ENCODE peak calls at places on chromosomes 11 and 22, in six cellular contexts. V is Peyer's patch, A is IMR-90, J is neural crest cell, N is endothelial cell of umbilical vein, B is astrocyte of the spinal cord. H is an unnamed sample.

GRCh38 chr11:94000641-94001040 is 20.5 kb upstream of the HEPHL1 start:
- DNase-seq in V (no peak), A (peak), N (no peak), B (no peak), J (no peak), H (no peak)

GRCh38 chr11:73324665-73325035 is 16.6 kb downstream of the ARHGEF17 start:
- DNase-seq in A (no peak), B (no peak), J (no peak), N (no peak), V (no peak), H (no peak)

GRCh38 chr22:44181912-44182590 is 1.3 kb downstream of the PARVG start:
- DNase-seq in J (no peak), V (no peak), N (no peak), B (no peak), A (no peak), H (no peak)

GRCh38 chr22:27317961-27318360 is 483.6 kb downstream of the MN1 start:
- DNase-seq in J (no peak), V (no peak), B (no peak), A (no peak), N (no peak), H (peak)

GRCh38 chr11:118610220-118610772 is 2.9 kb downstream of the PHLDB1 start:
- DNase-seq in A (no peak), J (no peak), N (peak), B (no peak), V (no peak), H (no peak)

GRCh38 chr22:47954107-47954506 is 1191.7 kb downstream of the TBC1D22A start:
- DNase-seq in V (no peak), B (no peak), A (no peak), N (no peak), J (no peak), H (no peak)

GRCh38 chr11:11491589-11491988 is 130.2 kb downstream of the GALNT18 start:
- DNase-seq in A (no peak), J (no peak), B (no peak), V (no peak), N (no peak), H (no peak)

GRCh38 chr22:44153705-44154104 is 27.0 kb upstream of the PARVG start:
- DNase-seq in B (no peak), A (no peak), J (no peak), V (no peak), N (no peak), H (no peak)

GRCh38 chr22:22943521-22944267 is 56.1 kb downstream of the IGLL5 start:
- DNase-seq in A (no peak), N (no peak), J (no peak), V (peak), B (no peak), H (no peak)

GRCh38 chr22:43488031-43488892 is 76.4 kb downstream of the MPPED1 start:
- DNase-seq in N (no peak), V (no peak), B (no peak), A (no peak), J (no peak), H (no peak)

GRCh38 chr11:498297-499181 is 8.5 kb downstream of the RNH1 start:
- DNase-seq in V (no peak), J (no peak), B (no peak), A (no peak), N (no peak), H (no peak)

GRCh38 chr22:29904020-29904419 is 21.0 kb downstream of the MTMR3 start:
- DNase-seq in B (no peak), J (no peak), V (no peak), A (no peak), N (no peak), H (no peak)

GRCh38 chr11:46414466-46414796 is 22.9 kb upstream of the CHRM4 start:
- DNase-seq in J (no peak), B (no peak), A (no peak), N (no peak), V (no peak), H (no peak)

GRCh38 chr11:30579776-30580175 is 6.4 kb downstream of the MPPED2 start:
- DNase-seq in N (no peak), A (no peak), V (no peak), B (no peak), J (no peak), H (no peak)

GRCh38 chr11:118373871-118374270 is 14.5 kb downstream of the UBE4A start:
- DNase-seq in N (no peak), J (no peak), V (no peak), A (no peak), B (no peak), H (no peak)

GRCh38 chr11:75790986-75791385 is 22.4 kb downstream of the DGAT2 start:
- DNase-seq in J (no peak), B (no peak), V (no peak), N (no peak), A (no peak), H (no peak)

GRCh38 chr11:119901657-119902577 is 172.9 kb upstream of the NECTIN1 start:
- DNase-seq in A (no peak), B (no peak), J (no peak), V (no peak), N (no peak), H (no peak)

GRCh38 chr11:90447651-90448050 is 224.8 kb upstream of the CHORDC1 start:
- DNase-seq in J (no peak), N (no peak), V (no peak), B (no peak), A (no peak), H (no peak)

GRCh38 chr11:14956111-14956510 is 16.0 kb downstream of the CALCA start:
- DNase-seq in B (no peak), N (no peak), V (no peak), A (no peak), J (no peak), H (no peak)

GRCh38 chr11:2675540-2675939 is 24.3 kb downstream of the KCNQ1OT1 start:
- DNase-seq in J (no peak), V (no peak), B (no peak), A (no peak), N (no peak), H (no peak)

GRCh38 chr11:47130541-47130940 is 46.1 kb downstream of the ARFGAP2 start:
- DNase-seq in B (no peak), A (no peak), V (no peak), N (no peak), J (no peak), H (no peak)

GRCh38 chr11:6900327-6900999 is 8.2 kb upstream of the OR2D2 start:
- DNase-seq in V (no peak), A (peak), J (no peak), N (no peak), B (no peak), H (no peak)
- TF ChIP-seq CTCF in V (peak), A (no peak), J (peak), N (no peak), B (no peak), H (no peak)

DNA sequence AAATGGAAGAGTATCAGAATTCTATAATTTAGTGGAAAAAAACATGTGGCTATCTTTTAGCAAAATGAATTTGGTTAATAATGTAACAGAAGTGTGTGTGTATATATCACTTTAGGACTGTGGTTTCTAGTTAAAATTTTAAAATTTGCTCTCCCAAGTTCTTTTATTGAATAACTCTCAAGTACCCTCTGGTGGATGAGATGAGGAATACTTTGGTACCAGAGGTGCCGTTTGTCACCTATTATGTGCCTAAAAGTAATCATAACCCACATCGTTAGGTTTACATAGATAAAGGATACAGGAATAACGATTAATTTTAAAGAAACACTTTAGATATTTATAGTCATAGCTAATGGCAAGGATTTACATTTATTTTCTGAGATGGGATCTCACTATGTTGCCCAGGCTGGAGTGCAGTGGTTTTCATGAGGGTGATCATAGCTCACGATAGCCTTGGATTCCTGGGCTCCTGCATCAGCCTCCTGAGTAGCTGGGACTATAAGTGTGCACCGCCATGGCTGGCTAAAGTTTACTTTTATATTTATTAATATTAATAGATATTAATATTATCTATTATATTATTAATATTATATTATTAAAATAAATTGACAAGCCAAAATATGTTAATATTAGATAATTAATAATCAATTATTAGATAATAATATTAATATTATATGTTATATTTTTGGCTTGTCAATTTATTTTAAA is 66.7 kb upstream of the CAPRIN1 start:
- DNase-seq in A (no peak), V (no peak), B (no peak), J (no peak), N (no peak), H (no peak)
- TF ChIP-seq CTCF in A (peak), V (no peak), B (peak), J (peak), N (no peak), H (peak)

DNA sequence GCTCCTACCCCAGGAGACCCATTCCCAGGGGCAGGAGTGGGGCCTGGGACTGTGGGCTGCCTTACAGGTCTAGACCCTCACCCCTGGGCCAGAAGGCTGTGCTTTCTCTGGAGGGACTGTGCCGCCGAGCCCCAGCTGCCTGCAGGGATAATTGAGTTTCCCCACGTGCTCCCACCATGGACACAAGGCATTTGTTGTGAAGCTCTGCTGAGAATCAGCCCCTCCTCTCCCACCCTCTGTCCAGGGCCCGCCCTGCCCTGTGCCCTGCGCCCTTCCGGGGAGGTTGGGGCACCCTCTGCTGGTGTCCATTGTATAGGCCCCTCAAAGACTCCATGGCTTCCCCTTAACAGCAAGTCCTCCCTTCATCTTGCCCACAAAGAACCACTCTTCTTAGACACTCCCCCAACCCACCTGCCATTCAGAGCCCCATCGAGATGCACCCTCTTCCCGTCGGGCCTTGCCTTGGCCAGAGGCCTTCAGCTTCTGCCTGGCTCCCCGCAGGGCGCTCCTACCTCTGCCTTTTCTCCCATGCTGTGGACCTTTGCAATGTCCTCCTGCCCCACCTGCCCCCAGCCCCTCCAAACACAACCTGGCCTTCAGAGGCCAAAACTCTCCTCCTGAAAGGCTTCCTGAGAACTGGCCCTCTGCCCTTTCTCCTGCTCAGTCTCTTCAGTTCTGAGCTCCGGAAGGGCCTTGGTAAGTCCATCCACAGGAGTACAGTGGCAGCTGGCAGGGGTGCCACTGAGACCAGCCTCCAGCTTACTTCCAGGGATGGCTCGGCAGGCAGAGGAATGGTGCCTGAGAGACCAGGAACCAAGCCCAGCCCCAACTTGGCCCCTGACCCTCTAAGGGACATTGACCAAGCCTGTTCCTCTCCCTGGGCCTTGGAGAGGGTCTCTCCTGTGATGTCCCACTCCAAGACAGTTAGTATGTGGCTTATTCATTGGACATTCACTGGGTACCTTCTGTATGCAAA is 22.4 kb downstream of the DUSP8 start:
- DNase-seq in N (no peak), B (no peak), A (no peak), J (no peak), V (no peak), H (no peak)
- TF ChIP-seq CTCF in N (no peak), B (no peak), A (no peak), J (no peak), V (no peak), H (no peak)

GRCh38 chr11:65844231-65844872 is 10.6 kb downstream of the SNX32 start:
- DNase-seq in N (no peak), J (no peak), A (no peak), B (no peak), V (no peak), H (no peak)
- TF ChIP-seq CTCF in N (no peak), J (no peak), A (no peak), B (no peak), V (no peak), H (no peak)

GRCh38 chr11:77778118-77778517 is 42.4 kb downstream of the RSF1 start:
- DNase-seq in A (no peak), V (no peak), N (no peak), J (no peak), B (no peak), H (no peak)

GRCh38 chr11:77779935-77780334 is 40.6 kb downstream of the RSF1 start:
- DNase-seq in J (no peak), N (peak), B (peak), A (peak), V (no peak), H (no peak)

GRCh38 chr11:77778549-77778948 is 42.0 kb downstream of the RSF1 start:
- DNase-seq in B (no peak), V (no peak), J (no peak), N (no peak), A (no peak), H (no peak)

GRCh38 chr11:77775941-77776340 is 44.6 kb downstream of the RSF1 start:
- DNase-seq in N (no peak), B (no peak), A (no peak), V (no peak), J (no peak), H (no peak)

GRCh38 chr11:77776455-77776854 is 44.1 kb downstream of the RSF1 start:
- DNase-seq in A (peak), N (peak), B (peak), J (no peak), V (no peak), H (no peak)
- TF ChIP-seq CTCF in A (peak), N (peak), B (no peak), J (peak), V (peak), H (peak)